ENCODE peak calls at places on chromosomes 13 and 19, in eight cellular contexts. One of them, this sample, is unnamed.

GRCh38 chr19:2636897-2637683 is 65.4 kb downstream of the GNG7 start:
- DNase-seq in COR-L47: no peak
- DNase-seq in RPMI7951: peak
- DNase-seq in lung microvascular endothelial cell: peak
- DNase-seq in fibroblast of lung: peak
- DNase-seq in SHP77: no peak
- DNase-seq in cerebellum: peak
- DNase-seq in amniotic stem cell: no peak
- DNase-seq in this sample: peak

GRCh38 chr13:95113601-95114000 is 187.7 kb downstream of the ABCC4 start:
- DNase-seq in COR-L47: no peak
- DNase-seq in RPMI7951: no peak
- DNase-seq in lung microvascular endothelial cell: peak
- DNase-seq in fibroblast of lung: no peak
- DNase-seq in SHP77: no peak
- DNase-seq in cerebellum: no peak
- DNase-seq in amniotic stem cell: no peak
- DNase-seq in this sample: no peak

GRCh38 chr19:801861-802496 is 4.7 kb downstream of the PTBP1 start:
- DNase-seq in COR-L47: no peak
- DNase-seq in RPMI7951: no peak
- DNase-seq in lung microvascular endothelial cell: no peak
- DNase-seq in fibroblast of lung: peak
- DNase-seq in SHP77: no peak
- DNase-seq in cerebellum: no peak
- DNase-seq in amniotic stem cell: no peak
- DNase-seq in this sample: no peak

GRCh38 chr13:75963318-75963717 is 327.2 kb downstream of the LMO7 start:
- DNase-seq in COR-L47: no peak
- DNase-seq in RPMI7951: no peak
- DNase-seq in lung microvascular endothelial cell: no peak
- DNase-seq in fibroblast of lung: no peak
- DNase-seq in SHP77: peak
- DNase-seq in cerebellum: peak
- DNase-seq in amniotic stem cell: no peak
- DNase-seq in this sample: peak

GRCh38 chr13:50366488-50367174 is 351.4 kb downstream of the KCNRG start:
- DNase-seq in COR-L47: peak
- DNase-seq in RPMI7951: no peak
- DNase-seq in lung microvascular endothelial cell: no peak
- DNase-seq in fibroblast of lung: no peak
- DNase-seq in SHP77: no peak
- DNase-seq in cerebellum: no peak
- DNase-seq in amniotic stem cell: no peak
- DNase-seq in this sample: peak

GRCh38 chr19:58558623-58559274 is 338 bp upstream of the UBE2M start:
- DNase-seq in COR-L47: no peak
- DNase-seq in RPMI7951: peak
- DNase-seq in lung microvascular endothelial cell: peak
- DNase-seq in fibroblast of lung: peak
- DNase-seq in SHP77: no peak
- DNase-seq in cerebellum: peak
- DNase-seq in amniotic stem cell: no peak
- DNase-seq in this sample: peak

GRCh38 chr19:38812004-38812840 is 523 bp downstream of the LGALS4 start:
- DNase-seq in COR-L47: no peak
- DNase-seq in RPMI7951: no peak
- DNase-seq in lung microvascular endothelial cell: no peak
- DNase-seq in fibroblast of lung: no peak
- DNase-seq in SHP77: no peak
- DNase-seq in cerebellum: no peak
- DNase-seq in amniotic stem cell: no peak
- DNase-seq in this sample: no peak

GRCh38 chr19:43699506-43700367 is 16.1 kb upstream of the IRGC start:
- DNase-seq in COR-L47: no peak
- DNase-seq in RPMI7951: peak
- DNase-seq in lung microvascular endothelial cell: peak
- DNase-seq in fibroblast of lung: peak
- DNase-seq in SHP77: no peak
- DNase-seq in cerebellum: no peak
- DNase-seq in amniotic stem cell: no peak
- DNase-seq in this sample: no peak

GRCh38 chr19:49503582-49503962 is 7.3 kb downstream of the RPS11 start:
- DNase-seq in COR-L47: no peak
- DNase-seq in RPMI7951: no peak
- DNase-seq in lung microvascular endothelial cell: no peak
- DNase-seq in fibroblast of lung: no peak
- DNase-seq in SHP77: no peak
- DNase-seq in cerebellum: no peak
- DNase-seq in amniotic stem cell: no peak
- DNase-seq in this sample: no peak

GRCh38 chr19:17001603-17002183 is 24.9 kb downstream of the CPAMD8 start:
- DNase-seq in COR-L47: no peak
- DNase-seq in RPMI7951: no peak
- DNase-seq in lung microvascular endothelial cell: no peak
- DNase-seq in fibroblast of lung: no peak
- DNase-seq in SHP77: no peak
- DNase-seq in cerebellum: no peak
- DNase-seq in amniotic stem cell: no peak
- DNase-seq in this sample: no peak

GRCh38 chr13:113118328-113119021 is 4.1 kb upstream of the F10 start:
- DNase-seq in COR-L47: no peak
- DNase-seq in RPMI7951: no peak
- DNase-seq in lung microvascular endothelial cell: no peak
- DNase-seq in fibroblast of lung: no peak
- DNase-seq in SHP77: no peak
- DNase-seq in cerebellum: no peak
- DNase-seq in amniotic stem cell: no peak
- DNase-seq in this sample: no peak

GRCh38 chr13:78971355-78971754 is 312.4 kb upstream of the OBI1 start:
- DNase-seq in COR-L47: no peak
- DNase-seq in RPMI7951: no peak
- DNase-seq in lung microvascular endothelial cell: no peak
- DNase-seq in fibroblast of lung: no peak
- DNase-seq in SHP77: no peak
- DNase-seq in cerebellum: no peak
- DNase-seq in amniotic stem cell: no peak
- DNase-seq in this sample: no peak

GRCh38 chr13:79775830-79776229 is 294.9 kb downstream of the NDFIP2 start:
- DNase-seq in COR-L47: peak
- DNase-seq in RPMI7951: peak
- DNase-seq in lung microvascular endothelial cell: peak
- DNase-seq in fibroblast of lung: peak
- DNase-seq in SHP77: no peak
- DNase-seq in cerebellum: peak
- DNase-seq in amniotic stem cell: peak
- DNase-seq in this sample: peak

GRCh38 chr19:5288347-5288739 is 52.3 kb downstream of the PTPRS start:
- DNase-seq in COR-L47: no peak
- DNase-seq in RPMI7951: peak
- DNase-seq in lung microvascular endothelial cell: no peak
- DNase-seq in fibroblast of lung: no peak
- DNase-seq in SHP77: no peak
- DNase-seq in cerebellum: no peak
- DNase-seq in amniotic stem cell: no peak
- DNase-seq in this sample: no peak

GRCh38 chr19:22199171-22199570 is 2.4 kb upstream of the ZNF676 start:
- DNase-seq in COR-L47: no peak
- DNase-seq in RPMI7951: no peak
- DNase-seq in lung microvascular endothelial cell: no peak
- DNase-seq in fibroblast of lung: no peak
- DNase-seq in SHP77: no peak
- DNase-seq in cerebellum: no peak
- DNase-seq in amniotic stem cell: no peak
- DNase-seq in this sample: no peak

GRCh38 chr19:49713236-49713845 is 22.4 kb downstream of the CPT1C start:
- DNase-seq in COR-L47: no peak
- DNase-seq in RPMI7951: no peak
- DNase-seq in lung microvascular endothelial cell: no peak
- DNase-seq in fibroblast of lung: no peak
- DNase-seq in SHP77: no peak
- DNase-seq in cerebellum: no peak
- DNase-seq in amniotic stem cell: no peak
- DNase-seq in this sample: peak

GRCh38 chr13:102277286-102277685 is 124.6 kb downstream of the FGF14 start:
- DNase-seq in COR-L47: no peak
- DNase-seq in RPMI7951: no peak
- DNase-seq in lung microvascular endothelial cell: no peak
- DNase-seq in fibroblast of lung: no peak
- DNase-seq in SHP77: no peak
- DNase-seq in cerebellum: no peak
- DNase-seq in amniotic stem cell: no peak
- DNase-seq in this sample: no peak

GRCh38 chr19:36547001-36547732 is 19.1 kb upstream of the ZNF260 start:
- DNase-seq in COR-L47: no peak
- DNase-seq in RPMI7951: peak
- DNase-seq in lung microvascular endothelial cell: peak
- DNase-seq in fibroblast of lung: peak
- DNase-seq in SHP77: no peak
- DNase-seq in cerebellum: no peak
- DNase-seq in amniotic stem cell: no peak
- DNase-seq in this sample: peak

GRCh38 chr13:81540777-81541176 is 1199.9 kb upstream of the SPRY2 start:
- DNase-seq in COR-L47: no peak
- DNase-seq in RPMI7951: no peak
- DNase-seq in lung microvascular endothelial cell: no peak
- DNase-seq in fibroblast of lung: no peak
- DNase-seq in SHP77: no peak
- DNase-seq in cerebellum: no peak
- DNase-seq in amniotic stem cell: no peak
- DNase-seq in this sample: peak